ENCODE peak calls at places on chromosomes 13 and 19, in eight cellular contexts. One of them, this sample, is unnamed.

GRCh38 chr19:19403373-19403901 is 2.0 kb upstream of the GATAD2A start:
- DNase-seq in ovary: no peak
- DNase-seq in stimulated activated CD4-positive, alpha-beta T cell treated with anti-CD3 and anti-CD28 coated beads, Interleukin-1b, Interleukin-23, amount 100 ng/mL, for 24 hours: no peak
- DNase-seq in amniotic stem cell: peak; percentile 4
- DNase-seq in memory B cell: no peak
- DNase-seq in progenitor cell of endocrine pancreas: no peak
- DNase-seq in T-helper 2 cell: no peak
- DNase-seq in DMS 273 treated with DMSO at 0.1 percent for 48 hours: no peak
- DNase-seq in this sample: no peak

GRCh38 chr13:44331446-44331845 is 42.2 kb upstream of the SERP2 start:
- DNase-seq in memory B cell: no peak
- DNase-seq in ovary: no peak
- DNase-seq in DMS 273 treated with DMSO at 0.1 percent for 48 hours: no peak
- DNase-seq in stimulated activated CD4-positive, alpha-beta T cell treated with anti-CD3 and anti-CD28 coated beads, Interleukin-1b, Interleukin-23, amount 100 ng/mL, for 24 hours: no peak
- DNase-seq in T-helper 2 cell: no peak
- DNase-seq in amniotic stem cell: no peak
- DNase-seq in progenitor cell of endocrine pancreas: no peak
- DNase-seq in this sample: no peak

GRCh38 chr19:21694171-21694906 is 73.0 kb downstream of the ZNF100 start:
- DNase-seq in amniotic stem cell: no peak
- DNase-seq in T-helper 2 cell: no peak
- DNase-seq in DMS 273 treated with DMSO at 0.1 percent for 48 hours: no peak
- DNase-seq in memory B cell: no peak
- DNase-seq in progenitor cell of endocrine pancreas: no peak
- DNase-seq in stimulated activated CD4-positive, alpha-beta T cell treated with anti-CD3 and anti-CD28 coated beads, Interleukin-1b, Interleukin-23, amount 100 ng/mL, for 24 hours: no peak
- DNase-seq in ovary: peak; percentile 68
- DNase-seq in this sample: no peak

GRCh38 chr19:46898731-46899130 is 37.9 kb downstream of the ARHGAP35 start:
- DNase-seq in T-helper 2 cell: no peak
- DNase-seq in amniotic stem cell: no peak
- DNase-seq in ovary: peak; percentile 17
- DNase-seq in DMS 273 treated with DMSO at 0.1 percent for 48 hours: no peak
- DNase-seq in progenitor cell of endocrine pancreas: no peak
- DNase-seq in stimulated activated CD4-positive, alpha-beta T cell treated with anti-CD3 and anti-CD28 coated beads, Interleukin-1b, Interleukin-23, amount 100 ng/mL, for 24 hours: no peak
- DNase-seq in memory B cell: no peak
- DNase-seq in this sample: no peak

GRCh38 chr19:4914736-4915501 is 5.6 kb downstream of the UHRF1 start:
- DNase-seq in DMS 273 treated with DMSO at 0.1 percent for 48 hours: no peak
- DNase-seq in amniotic stem cell: peak; percentile 59
- DNase-seq in stimulated activated CD4-positive, alpha-beta T cell treated with anti-CD3 and anti-CD28 coated beads, Interleukin-1b, Interleukin-23, amount 100 ng/mL, for 24 hours: peak; percentile 61
- DNase-seq in ovary: no peak
- DNase-seq in progenitor cell of endocrine pancreas: no peak
- DNase-seq in memory B cell: no peak
- DNase-seq in T-helper 2 cell: peak; percentile 29
- DNase-seq in this sample: no peak

GRCh38 chr19:51691122-51692064 is 1.7 kb upstream of the SPACA6 start:
- DNase-seq in ovary: no peak
- DNase-seq in progenitor cell of endocrine pancreas: no peak
- DNase-seq in memory B cell: no peak
- DNase-seq in T-helper 2 cell: no peak
- DNase-seq in DMS 273 treated with DMSO at 0.1 percent for 48 hours: no peak
- DNase-seq in stimulated activated CD4-positive, alpha-beta T cell treated with anti-CD3 and anti-CD28 coated beads, Interleukin-1b, Interleukin-23, amount 100 ng/mL, for 24 hours: no peak
- DNase-seq in amniotic stem cell: peak; percentile 34
- DNase-seq in this sample: no peak

GRCh38 chr13:26658491-26658890 is 101.0 kb downstream of the WASF3 start:
- DNase-seq in T-helper 2 cell: no peak
- DNase-seq in memory B cell: no peak
- DNase-seq in DMS 273 treated with DMSO at 0.1 percent for 48 hours: no peak
- DNase-seq in progenitor cell of endocrine pancreas: no peak
- DNase-seq in amniotic stem cell: no peak
- DNase-seq in stimulated activated CD4-positive, alpha-beta T cell treated with anti-CD3 and anti-CD28 coated beads, Interleukin-1b, Interleukin-23, amount 100 ng/mL, for 24 hours: no peak
- DNase-seq in ovary: peak; percentile 30
- DNase-seq in this sample: no peak

GRCh38 chr19:16626796-16627193 is 1.2 kb downstream of the MED26 start:
- DNase-seq in DMS 273 treated with DMSO at 0.1 percent for 48 hours: no peak
- DNase-seq in amniotic stem cell: no peak
- DNase-seq in progenitor cell of endocrine pancreas: no peak
- DNase-seq in ovary: no peak
- DNase-seq in memory B cell: no peak
- DNase-seq in T-helper 2 cell: no peak
- DNase-seq in stimulated activated CD4-positive, alpha-beta T cell treated with anti-CD3 and anti-CD28 coated beads, Interleukin-1b, Interleukin-23, amount 100 ng/mL, for 24 hours: peak; percentile 13
- DNase-seq in this sample: no peak

GRCh38 chr13:85729296-85729695 is 69.9 kb downstream of the SLITRK6 start:
- DNase-seq in DMS 273 treated with DMSO at 0.1 percent for 48 hours: no peak
- DNase-seq in stimulated activated CD4-positive, alpha-beta T cell treated with anti-CD3 and anti-CD28 coated beads, Interleukin-1b, Interleukin-23, amount 100 ng/mL, for 24 hours: no peak
- DNase-seq in T-helper 2 cell: no peak
- DNase-seq in memory B cell: no peak
- DNase-seq in ovary: no peak
- DNase-seq in progenitor cell of endocrine pancreas: no peak
- DNase-seq in amniotic stem cell: no peak
- DNase-seq in this sample: no peak

GRCh38 chr13:111211789-111212516 is 96.8 kb downstream of the ARHGEF7 start:
- DNase-seq in DMS 273 treated with DMSO at 0.1 percent for 48 hours: no peak
- DNase-seq in ovary: no peak
- DNase-seq in progenitor cell of endocrine pancreas: no peak
- DNase-seq in amniotic stem cell: no peak
- DNase-seq in T-helper 2 cell: no peak
- DNase-seq in stimulated activated CD4-positive, alpha-beta T cell treated with anti-CD3 and anti-CD28 coated beads, Interleukin-1b, Interleukin-23, amount 100 ng/mL, for 24 hours: no peak
- DNase-seq in memory B cell: no peak
- DNase-seq in this sample: no peak

GRCh38 chr19:29851769-29852521 is 40.2 kb downstream of the CCNE1 start:
- DNase-seq in progenitor cell of endocrine pancreas: no peak
- DNase-seq in amniotic stem cell: no peak
- DNase-seq in ovary: no peak
- DNase-seq in T-helper 2 cell: no peak
- DNase-seq in memory B cell: no peak
- DNase-seq in stimulated activated CD4-positive, alpha-beta T cell treated with anti-CD3 and anti-CD28 coated beads, Interleukin-1b, Interleukin-23, amount 100 ng/mL, for 24 hours: no peak
- DNase-seq in DMS 273 treated with DMSO at 0.1 percent for 48 hours: no peak
- DNase-seq in this sample: no peak

GRCh38 chr13:35549481-35549880 is 73.0 kb upstream of the MAB21L1 start:
- DNase-seq in progenitor cell of endocrine pancreas: no peak
- DNase-seq in T-helper 2 cell: no peak
- DNase-seq in memory B cell: no peak
- DNase-seq in amniotic stem cell: peak; percentile 18
- DNase-seq in DMS 273 treated with DMSO at 0.1 percent for 48 hours: no peak
- DNase-seq in stimulated activated CD4-positive, alpha-beta T cell treated with anti-CD3 and anti-CD28 coated beads, Interleukin-1b, Interleukin-23, amount 100 ng/mL, for 24 hours: no peak
- DNase-seq in ovary: no peak
- DNase-seq in this sample: no peak

GRCh38 chr19:5460748-5461147 is 5.5 kb downstream of the ZNRF4 start:
- DNase-seq in stimulated activated CD4-positive, alpha-beta T cell treated with anti-CD3 and anti-CD28 coated beads, Interleukin-1b, Interleukin-23, amount 100 ng/mL, for 24 hours: no peak
- DNase-seq in memory B cell: no peak
- DNase-seq in progenitor cell of endocrine pancreas: no peak
- DNase-seq in ovary: no peak
- DNase-seq in DMS 273 treated with DMSO at 0.1 percent for 48 hours: no peak
- DNase-seq in amniotic stem cell: no peak
- DNase-seq in T-helper 2 cell: no peak
- DNase-seq in this sample: no peak

GRCh38 chr19:18804643-18805042 is 13.5 kb upstream of the COMP start:
- DNase-seq in amniotic stem cell: no peak
- DNase-seq in T-helper 2 cell: no peak
- DNase-seq in ovary: no peak
- DNase-seq in memory B cell: no peak
- DNase-seq in stimulated activated CD4-positive, alpha-beta T cell treated with anti-CD3 and anti-CD28 coated beads, Interleukin-1b, Interleukin-23, amount 100 ng/mL, for 24 hours: no peak
- DNase-seq in progenitor cell of endocrine pancreas: no peak
- DNase-seq in DMS 273 treated with DMSO at 0.1 percent for 48 hours: no peak
- DNase-seq in this sample: no peak

GRCh38 chr19:22286151-22286810 is at the start of gene ZNF729:
- DNase-seq in DMS 273 treated with DMSO at 0.1 percent for 48 hours: peak; percentile 4
- DNase-seq in memory B cell: no peak
- DNase-seq in progenitor cell of endocrine pancreas: no peak
- DNase-seq in ovary: no peak
- DNase-seq in stimulated activated CD4-positive, alpha-beta T cell treated with anti-CD3 and anti-CD28 coated beads, Interleukin-1b, Interleukin-23, amount 100 ng/mL, for 24 hours: no peak
- DNase-seq in amniotic stem cell: no peak
- DNase-seq in T-helper 2 cell: no peak
- DNase-seq in this sample: no peak

GRCh38 chr13:107373551-107373950 is 805.6 kb upstream of the ARGLU1 start:
- DNase-seq in T-helper 2 cell: no peak
- DNase-seq in DMS 273 treated with DMSO at 0.1 percent for 48 hours: no peak
- DNase-seq in memory B cell: no peak
- DNase-seq in ovary: no peak
- DNase-seq in amniotic stem cell: peak; percentile 69
- DNase-seq in progenitor cell of endocrine pancreas: no peak
- DNase-seq in stimulated activated CD4-positive, alpha-beta T cell treated with anti-CD3 and anti-CD28 coated beads, Interleukin-1b, Interleukin-23, amount 100 ng/mL, for 24 hours: no peak
- DNase-seq in this sample: peak; percentile 72

GRCh38 chr19:14577885-14578427 is 4.9 kb upstream of the CLEC17A start:
- DNase-seq in memory B cell: peak; percentile 14
- DNase-seq in ovary: no peak
- DNase-seq in progenitor cell of endocrine pancreas: no peak
- DNase-seq in amniotic stem cell: no peak
- DNase-seq in T-helper 2 cell: no peak
- DNase-seq in DMS 273 treated with DMSO at 0.1 percent for 48 hours: peak; percentile 39
- DNase-seq in stimulated activated CD4-positive, alpha-beta T cell treated with anti-CD3 and anti-CD28 coated beads, Interleukin-1b, Interleukin-23, amount 100 ng/mL, for 24 hours: no peak
- DNase-seq in this sample: no peak

GRCh38 chr13:30004204-30004603 is 153.8 kb upstream of the UBL3 start:
- DNase-seq in T-helper 2 cell: no peak
- DNase-seq in memory B cell: no peak
- DNase-seq in DMS 273 treated with DMSO at 0.1 percent for 48 hours: no peak
- DNase-seq in amniotic stem cell: no peak
- DNase-seq in stimulated activated CD4-positive, alpha-beta T cell treated with anti-CD3 and anti-CD28 coated beads, Interleukin-1b, Interleukin-23, amount 100 ng/mL, for 24 hours: no peak
- DNase-seq in progenitor cell of endocrine pancreas: no peak
- DNase-seq in ovary: no peak
- DNase-seq in this sample: no peak

GRCh38 chr13:93876236-93876635 is 603.2 kb downstream of the DCT start:
- DNase-seq in memory B cell: no peak
- DNase-seq in amniotic stem cell: no peak
- DNase-seq in stimulated activated CD4-positive, alpha-beta T cell treated with anti-CD3 and anti-CD28 coated beads, Interleukin-1b, Interleukin-23, amount 100 ng/mL, for 24 hours: no peak
- DNase-seq in T-helper 2 cell: no peak
- DNase-seq in DMS 273 treated with DMSO at 0.1 percent for 48 hours: no peak
- DNase-seq in progenitor cell of endocrine pancreas: no peak
- DNase-seq in ovary: no peak
- DNase-seq in this sample: no peak

GRCh38 chr13:98858206-98858605 is 105.7 kb upstream of the SLC15A1 start:
- DNase-seq in stimulated activated CD4-positive, alpha-beta T cell treated with anti-CD3 and anti-CD28 coated beads, Interleukin-1b, Interleukin-23, amount 100 ng/mL, for 24 hours: no peak
- DNase-seq in progenitor cell of endocrine pancreas: no peak
- DNase-seq in ovary: no peak
- DNase-seq in amniotic stem cell: no peak
- DNase-seq in memory B cell: no peak
- DNase-seq in T-helper 2 cell: no peak
- DNase-seq in DMS 273 treated with DMSO at 0.1 percent for 48 hours: no peak
- DNase-seq in this sample: no peak

GRCh38 chr13:72570019-72570418 is 157.4 kb downstream of the MZT1 start:
- DNase-seq in T-helper 2 cell: no peak
- DNase-seq in stimulated activated CD4-positive, alpha-beta T cell treated with anti-CD3 and anti-CD28 coated beads, Interleukin-1b, Interleukin-23, amount 100 ng/mL, for 24 hours: no peak
- DNase-seq in DMS 273 treated with DMSO at 0.1 percent for 48 hours: no peak
- DNase-seq in amniotic stem cell: no peak
- DNase-seq in ovary: no peak
- DNase-seq in progenitor cell of endocrine pancreas: no peak
- DNase-seq in memory B cell: no peak
- DNase-seq in this sample: no peak

GRCh38 chr13:41767801-41768200 is 193.1 kb downstream of the VWA8 start:
- DNase-seq in DMS 273 treated with DMSO at 0.1 percent for 48 hours: no peak
- DNase-seq in progenitor cell of endocrine pancreas: no peak
- DNase-seq in stimulated activated CD4-positive, alpha-beta T cell treated with anti-CD3 and anti-CD28 coated beads, Interleukin-1b, Interleukin-23, amount 100 ng/mL, for 24 hours: no peak
- DNase-seq in amniotic stem cell: no peak
- DNase-seq in T-helper 2 cell: no peak
- DNase-seq in memory B cell: no peak
- DNase-seq in ovary: no peak
- DNase-seq in this sample: no peak

GRCh38 chr13:74103970-74104555 is 30.1 kb downstream of the KLF12 start:
- DNase-seq in T-helper 2 cell: no peak
- DNase-seq in stimulated activated CD4-positive, alpha-beta T cell treated with anti-CD3 and anti-CD28 coated beads, Interleukin-1b, Interleukin-23, amount 100 ng/mL, for 24 hours: no peak
- DNase-seq in amniotic stem cell: no peak
- DNase-seq in progenitor cell of endocrine pancreas: no peak
- DNase-seq in DMS 273 treated with DMSO at 0.1 percent for 48 hours: no peak
- DNase-seq in memory B cell: no peak
- DNase-seq in ovary: no peak
- DNase-seq in this sample: no peak

GRCh38 chr13:32986552-32986951 is 29.7 kb upstream of the KL start:
- DNase-seq in amniotic stem cell: no peak
- DNase-seq in progenitor cell of endocrine pancreas: no peak
- DNase-seq in T-helper 2 cell: no peak
- DNase-seq in stimulated activated CD4-positive, alpha-beta T cell treated with anti-CD3 and anti-CD28 coated beads, Interleukin-1b, Interleukin-23, amount 100 ng/mL, for 24 hours: no peak
- DNase-seq in ovary: no peak
- DNase-seq in memory B cell: no peak
- DNase-seq in DMS 273 treated with DMSO at 0.1 percent for 48 hours: no peak
- DNase-seq in this sample: no peak

GRCh38 chr13:80695841-80696240 is 354.9 kb upstream of the SPRY2 start:
- DNase-seq in progenitor cell of endocrine pancreas: no peak
- DNase-seq in memory B cell: no peak
- DNase-seq in T-helper 2 cell: no peak
- DNase-seq in ovary: no peak
- DNase-seq in stimulated activated CD4-positive, alpha-beta T cell treated with anti-CD3 and anti-CD28 coated beads, Interleukin-1b, Interleukin-23, amount 100 ng/mL, for 24 hours: no peak
- DNase-seq in DMS 273 treated with DMSO at 0.1 percent for 48 hours: no peak
- DNase-seq in amniotic stem cell: no peak
- DNase-seq in this sample: no peak

GRCh38 chr19:2475018-2475701 is 767 bp upstream of the GADD45B start:
- DNase-seq in progenitor cell of endocrine pancreas: no peak
- DNase-seq in stimulated activated CD4-positive, alpha-beta T cell treated with anti-CD3 and anti-CD28 coated beads, Interleukin-1b, Interleukin-23, amount 100 ng/mL, for 24 hours: peak; percentile 62
- DNase-seq in ovary: peak; percentile 53
- DNase-seq in T-helper 2 cell: no peak
- DNase-seq in DMS 273 treated with DMSO at 0.1 percent for 48 hours: no peak
- DNase-seq in memory B cell: peak; percentile 50
- DNase-seq in amniotic stem cell: no peak
- DNase-seq in this sample: no peak

GRCh38 chr19:15871570-15871969 is 26.3 kb downstream of the CYP4F2 start:
- DNase-seq in DMS 273 treated with DMSO at 0.1 percent for 48 hours: no peak
- DNase-seq in stimulated activated CD4-positive, alpha-beta T cell treated with anti-CD3 and anti-CD28 coated beads, Interleukin-1b, Interleukin-23, amount 100 ng/mL, for 24 hours: no peak
- DNase-seq in T-helper 2 cell: no peak
- DNase-seq in amniotic stem cell: no peak
- DNase-seq in progenitor cell of endocrine pancreas: no peak
- DNase-seq in ovary: no peak
- DNase-seq in memory B cell: no peak
- DNase-seq in this sample: no peak

GRCh38 chr19:10418281-10419199 is 1.8 kb upstream of the PDE4A start:
- DNase-seq in DMS 273 treated with DMSO at 0.1 percent for 48 hours: peak; percentile 71
- DNase-seq in T-helper 2 cell: no peak
- DNase-seq in amniotic stem cell: no peak
- DNase-seq in stimulated activated CD4-positive, alpha-beta T cell treated with anti-CD3 and anti-CD28 coated beads, Interleukin-1b, Interleukin-23, amount 100 ng/mL, for 24 hours: no peak
- DNase-seq in progenitor cell of endocrine pancreas: no peak
- DNase-seq in ovary: no peak
- DNase-seq in memory B cell: no peak
- DNase-seq in this sample: no peak

GRCh38 chr13:27619711-27620376 is 485 bp downstream of the LNX2 start:
- DNase-seq in T-helper 2 cell: peak; percentile 13
- DNase-seq in amniotic stem cell: no peak
- DNase-seq in ovary: no peak
- DNase-seq in memory B cell: peak; percentile 37
- DNase-seq in DMS 273 treated with DMSO at 0.1 percent for 48 hours: no peak
- DNase-seq in stimulated activated CD4-positive, alpha-beta T cell treated with anti-CD3 and anti-CD28 coated beads, Interleukin-1b, Interleukin-23, amount 100 ng/mL, for 24 hours: no peak
- DNase-seq in progenitor cell of endocrine pancreas: no peak
- DNase-seq in this sample: peak; percentile 6

GRCh38 chr19:48635263-48635965 is 1.8 kb downstream of the DBP start:
- DNase-seq in stimulated activated CD4-positive, alpha-beta T cell treated with anti-CD3 and anti-CD28 coated beads, Interleukin-1b, Interleukin-23, amount 100 ng/mL, for 24 hours: peak; percentile 72
- DNase-seq in memory B cell: peak; percentile 70
- DNase-seq in ovary: peak; percentile 84
- DNase-seq in T-helper 2 cell: peak; percentile 61
- DNase-seq in DMS 273 treated with DMSO at 0.1 percent for 48 hours: no peak
- DNase-seq in progenitor cell of endocrine pancreas: no peak
- DNase-seq in amniotic stem cell: no peak
- DNase-seq in this sample: peak; percentile 33

GRCh38 chr19:52923782-52924593 is 760 bp upstream of the ZNF888 start:
- DNase-seq in stimulated activated CD4-positive, alpha-beta T cell treated with anti-CD3 and anti-CD28 coated beads, Interleukin-1b, Interleukin-23, amount 100 ng/mL, for 24 hours: no peak
- DNase-seq in DMS 273 treated with DMSO at 0.1 percent for 48 hours: no peak
- DNase-seq in amniotic stem cell: no peak
- DNase-seq in memory B cell: no peak
- DNase-seq in T-helper 2 cell: no peak
- DNase-seq in progenitor cell of endocrine pancreas: no peak
- DNase-seq in ovary: peak; percentile 18
- DNase-seq in this sample: no peak

GRCh38 chr13:31982540-31982939 is 49.0 kb upstream of the FRY start:
- DNase-seq in DMS 273 treated with DMSO at 0.1 percent for 48 hours: no peak
- DNase-seq in progenitor cell of endocrine pancreas: no peak
- DNase-seq in T-helper 2 cell: no peak
- DNase-seq in memory B cell: no peak
- DNase-seq in amniotic stem cell: peak; percentile 14
- DNase-seq in stimulated activated CD4-positive, alpha-beta T cell treated with anti-CD3 and anti-CD28 coated beads, Interleukin-1b, Interleukin-23, amount 100 ng/mL, for 24 hours: no peak
- DNase-seq in ovary: no peak
- DNase-seq in this sample: peak; percentile 24

GRCh38 chr19:54207908-54208783 is 7.5 kb downstream of the RPS9 start:
- DNase-seq in DMS 273 treated with DMSO at 0.1 percent for 48 hours: peak; percentile 43
- DNase-seq in progenitor cell of endocrine pancreas: no peak
- DNase-seq in amniotic stem cell: no peak
- DNase-seq in ovary: peak; percentile 89
- DNase-seq in stimulated activated CD4-positive, alpha-beta T cell treated with anti-CD3 and anti-CD28 coated beads, Interleukin-1b, Interleukin-23, amount 100 ng/mL, for 24 hours: peak; percentile 36
- DNase-seq in T-helper 2 cell: no peak
- DNase-seq in memory B cell: peak; percentile 34
- DNase-seq in this sample: peak; percentile 12

GRCh38 chr13:101817898-101818297 is 365.4 kb downstream of the ITGBL1 start:
- DNase-seq in progenitor cell of endocrine pancreas: no peak
- DNase-seq in ovary: no peak
- DNase-seq in amniotic stem cell: no peak
- DNase-seq in DMS 273 treated with DMSO at 0.1 percent for 48 hours: no peak
- DNase-seq in T-helper 2 cell: no peak
- DNase-seq in memory B cell: no peak
- DNase-seq in stimulated activated CD4-positive, alpha-beta T cell treated with anti-CD3 and anti-CD28 coated beads, Interleukin-1b, Interleukin-23, amount 100 ng/mL, for 24 hours: no peak
- DNase-seq in this sample: no peak